ENCODE peak calls at places on chromosomes 6 and 20, in five cellular contexts. C is K562, P is A549, L is SK-N-SH, Z is GM12878. I is an unnamed sample.

GRCh38 chr20:10863337-10864060 is 189.7 kb upstream of the JAG1 start:
- DNase-seq in C (no peak), P (no peak), L (no peak), Z (no peak), I (no peak)

GRCh38 chr20:64077094-64077493 is 2.2 kb downstream of the RGS19 start:
- DNase-seq in C (no peak), P (no peak), L (no peak), Z (no peak), I (peak)

GRCh38 chr6:24721461-24722215 is 2.7 kb upstream of the C6orf62 start:
- DNase-seq in C (no peak), P (peak), L (no peak), Z (no peak), I (no peak)

GRCh38 chr6:24666097-24666615 is 543 bp downstream of the TDP2 start:
- DNase-seq in C (peak), P (no peak), L (peak), Z (no peak), I (no peak)

GRCh38 chr6:24228681-24229255 is 102.8 kb downstream of the NRSN1 start:
- DNase-seq in C (no peak), P (no peak), L (no peak), Z (no peak), I (no peak)

GRCh38 chr20:26167499-26167898 is 470.8 kb upstream of the ZNF337 start:
- DNase-seq in C (no peak), P (no peak), L (no peak), Z (no peak), I (no peak)

GRCh38 chr6:55014321-55015088 is 159.8 kb upstream of the HCRTR2 start:
- DNase-seq in C (no peak), P (no peak), L (no peak), Z (no peak), I (no peak)

GRCh38 chr6:107448776-107449175 is 10.6 kb downstream of the PDSS2 start:
- DNase-seq in C (no peak), P (no peak), L (no peak), Z (no peak), I (no peak)

GRCh38 chr20:19211252-19211651 is 1.2 kb upstream of the SLC24A3 start:
- DNase-seq in C (no peak), P (no peak), L (no peak), Z (no peak), I (no peak)

GRCh38 chr6:91376686-91377085 is 789.8 kb upstream of the MAP3K7 start:
- DNase-seq in C (no peak), P (no peak), L (no peak), Z (no peak), I (no peak)

GRCh38 chr20:32672982-32673727 is 586 bp downstream of the C20orf203 start:
- DNase-seq in C (peak), P (no peak), L (no peak), Z (no peak), I (peak)

GRCh38 chr6:125942677-125943527 is 13.7 kb upstream of the HINT3 start:
- DNase-seq in C (no peak), P (no peak), L (no peak), Z (no peak), I (no peak)

GRCh38 chr6:4381379-4381778 is 246.0 kb upstream of the ECI2 start:
- DNase-seq in C (no peak), P (no peak), L (no peak), Z (no peak), I (no peak)
- TF ChIP-seq REST in C (no peak), P (no peak), L (no peak), Z (no peak), I (no peak)

GRCh38 chr6:29016559-29017427 is 11.7 kb upstream of the ZNF311 start:
- DNase-seq in C (peak), P (peak), L (peak), Z (peak), I (peak)

GRCh38 chr6:29019629-29020028 is 14.5 kb upstream of the ZNF311 start:
- DNase-seq in C (no peak), P (no peak), L (no peak), Z (no peak), I (no peak)

GRCh38 chr6:29021434-29021833 is 16.3 kb upstream of the ZNF311 start:
- DNase-seq in C (no peak), P (no peak), L (no peak), Z (no peak), I (no peak)

GRCh38 chr6:29014729-29015608 is 9.9 kb upstream of the ZNF311 start:
- DNase-seq in C (no peak), P (no peak), L (no peak), Z (no peak), I (no peak)

DNA sequence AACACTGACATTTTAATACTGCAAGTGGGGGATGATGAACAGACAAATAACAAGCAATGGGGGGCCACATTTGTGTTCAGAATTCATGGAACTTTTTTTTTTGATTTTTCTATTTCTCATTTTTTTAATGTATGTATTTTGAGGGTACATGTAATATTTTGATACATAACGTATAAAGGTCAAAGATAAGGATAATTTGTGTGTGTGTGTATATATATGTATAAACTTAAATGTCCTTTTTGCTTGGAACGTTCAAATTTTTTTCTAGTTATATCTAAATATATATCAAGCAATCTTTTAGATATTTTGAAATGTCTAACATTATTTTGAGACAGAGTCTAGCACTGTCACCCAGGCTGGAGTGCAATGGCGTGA is 12.3 kb upstream of the ZNF311 start:
- DNase-seq in C (no peak), P (no peak), L (no peak), Z (no peak), I (no peak)
- TF ChIP-seq CTCF in C (no peak), P (no peak), L (no peak), Z (no peak), I (no peak)

GRCh38 chr20:58751956-58752355 is 59.4 kb downstream of the NPEPL1 start:
- DNase-seq in C (no peak), P (no peak), L (no peak), Z (no peak), I (no peak)
- TF ChIP-seq REST in C (no peak), P (no peak), L (no peak), Z (no peak), I (no peak)

GRCh38 chr6:165861226-165861625 is 198.2 kb upstream of the PDE10A start:
- DNase-seq in C (no peak), P (no peak), L (no peak), Z (no peak), I (no peak)

GRCh38 chr6:165854863-165855593 is 192.0 kb upstream of the PDE10A start:
- DNase-seq in C (no peak), P (no peak), L (no peak), Z (no peak), I (no peak)

GRCh38 chr6:165854061-165854862 is 191.2 kb upstream of the PDE10A start:
- DNase-seq in C (no peak), P (no peak), L (no peak), Z (no peak), I (no peak)

GRCh38 chr6:165855856-165856255 is 192.8 kb upstream of the PDE10A start:
- DNase-seq in C (no peak), P (no peak), L (no peak), Z (no peak), I (no peak)

DNA sequence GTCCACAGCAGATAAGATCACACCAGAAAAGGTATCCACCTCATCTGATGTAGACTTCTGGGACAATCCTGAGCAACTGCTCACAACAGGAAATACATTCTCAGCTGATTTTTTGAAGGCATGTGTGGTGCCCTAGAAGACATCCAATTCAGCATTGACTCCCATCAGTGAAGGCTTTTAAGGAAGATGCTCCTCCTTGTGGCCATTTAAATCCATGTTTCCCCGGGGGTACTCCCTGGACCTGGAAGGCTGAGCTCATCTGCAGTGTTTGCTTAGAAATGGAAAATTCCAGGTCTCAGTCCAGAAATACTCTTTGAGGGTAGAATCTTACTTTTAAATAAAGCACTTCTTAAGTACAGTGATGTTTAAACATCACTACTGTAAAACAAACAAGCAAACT is 195.5 kb upstream of the PDE10A start:
- DNase-seq in C (no peak), P (peak), L (no peak), Z (no peak), I (no peak)
- TF ChIP-seq CTCF in C (peak), P (peak), L (no peak), Z (no peak), I (no peak)

DNA sequence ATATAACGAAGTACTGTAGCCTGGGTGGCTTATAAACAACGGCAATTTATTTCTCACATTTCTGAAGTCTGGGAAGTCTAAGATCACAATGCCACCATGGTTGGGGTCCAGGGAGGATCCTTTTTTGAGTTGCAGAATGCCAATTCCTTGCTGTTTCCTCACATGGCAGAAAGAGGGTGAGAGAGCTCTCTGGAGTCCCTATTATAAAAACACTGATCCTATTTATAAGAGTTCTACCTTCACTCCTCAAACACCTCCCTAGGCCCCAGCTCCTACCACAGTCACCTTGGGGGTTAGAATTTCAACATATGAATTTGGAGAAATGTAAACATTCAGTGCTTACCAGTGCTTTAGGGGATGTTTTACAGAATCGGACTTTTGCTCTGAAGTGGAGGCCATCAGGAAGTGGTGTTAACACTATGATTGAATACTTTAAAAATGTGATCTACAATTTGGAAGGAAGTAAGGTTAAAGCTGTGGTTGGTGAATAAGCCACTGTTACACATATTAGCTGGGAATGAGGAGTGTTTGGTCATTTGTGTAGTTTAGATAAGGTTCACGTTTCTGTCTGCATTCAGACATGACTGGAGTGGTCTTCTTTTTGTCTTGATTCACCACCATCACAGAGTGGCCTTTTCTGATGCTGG is 79.9 kb upstream of the SPTLC3 start:
- DNase-seq in C (no peak), P (no peak), L (no peak), Z (no peak), I (no peak)
- TF ChIP-seq REST in C (no peak), P (no peak), L (no peak), Z (no peak), I (no peak)

DNA sequence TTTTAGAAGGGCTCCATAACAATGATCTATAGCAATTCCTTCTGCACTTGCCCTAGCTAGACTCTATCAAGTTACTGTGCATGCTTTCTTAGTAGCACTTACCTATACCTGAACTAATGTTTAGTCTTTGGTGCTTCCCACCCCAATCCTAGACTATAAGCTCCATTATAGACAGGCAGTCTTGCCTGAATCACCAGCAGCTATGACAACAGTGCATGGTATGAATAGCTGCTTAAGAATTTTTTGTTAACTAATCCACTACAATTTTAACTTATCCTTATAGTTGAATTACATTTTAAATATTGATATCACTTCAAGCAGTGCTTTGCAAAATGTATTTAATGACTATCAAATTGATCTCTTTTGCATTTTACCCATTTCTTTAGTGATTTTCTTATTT is 164.3 kb downstream of the RPS12 start:
- DNase-seq in C (no peak), P (no peak), L (no peak), Z (no peak), I (no peak)
- TF ChIP-seq CTCF in C (no peak), P (no peak), L (no peak), Z (no peak), I (no peak)

DNA sequence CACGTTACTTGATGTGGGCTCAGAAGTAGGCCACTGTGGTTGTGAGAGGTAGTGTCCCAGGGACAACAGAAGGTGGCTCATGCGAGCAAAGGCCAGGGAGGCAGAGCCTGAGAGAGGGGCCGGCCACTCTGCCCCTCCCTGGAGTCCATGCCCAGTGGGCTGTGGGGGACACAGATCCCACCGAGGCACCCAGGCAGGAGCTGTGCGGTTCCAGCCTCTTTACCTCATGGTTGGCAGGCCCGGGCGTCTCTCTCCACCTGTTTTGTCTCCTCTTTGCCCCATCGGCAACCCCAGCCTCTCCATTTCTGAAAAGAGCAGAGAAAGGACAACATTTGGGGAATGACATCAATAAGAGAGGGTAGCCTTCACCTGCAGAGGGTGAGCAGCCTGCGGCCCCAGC is 207.4 kb upstream of the CST7 start:
- DNase-seq in C (no peak), P (no peak), L (no peak), Z (no peak), I (no peak)
- TF ChIP-seq REST in C (no peak), P (no peak), L (no peak), Z (no peak), I (no peak)

GRCh38 chr20:23361108-23361650 is 803 bp upstream of the GZF1 start:
- DNase-seq in C (no peak), P (peak), L (no peak), Z (no peak), I (no peak)

GRCh38 chr20:23358923-23359572 is 2.9 kb upstream of the GZF1 start:
- DNase-seq in C (no peak), P (no peak), L (no peak), Z (no peak), I (no peak)

GRCh38 chr20:23362392-23363256 is 642 bp downstream of the GZF1 start:
- DNase-seq in C (peak), P (no peak), L (no peak), Z (no peak), I (peak)

GRCh38 chr20:23363257-23363649 is 1.3 kb downstream of the GZF1 start:
- DNase-seq in C (no peak), P (no peak), L (no peak), Z (no peak), I (no peak)

GRCh38 chr20:23361651-23362391 is at the start of gene GZF1:
- DNase-seq in C (peak), P (peak), L (peak), Z (peak), I (peak)
- TF ChIP-seq CTCF in C (peak), P (no peak), L (no peak), Z (no peak), I (no peak)

DNA sequence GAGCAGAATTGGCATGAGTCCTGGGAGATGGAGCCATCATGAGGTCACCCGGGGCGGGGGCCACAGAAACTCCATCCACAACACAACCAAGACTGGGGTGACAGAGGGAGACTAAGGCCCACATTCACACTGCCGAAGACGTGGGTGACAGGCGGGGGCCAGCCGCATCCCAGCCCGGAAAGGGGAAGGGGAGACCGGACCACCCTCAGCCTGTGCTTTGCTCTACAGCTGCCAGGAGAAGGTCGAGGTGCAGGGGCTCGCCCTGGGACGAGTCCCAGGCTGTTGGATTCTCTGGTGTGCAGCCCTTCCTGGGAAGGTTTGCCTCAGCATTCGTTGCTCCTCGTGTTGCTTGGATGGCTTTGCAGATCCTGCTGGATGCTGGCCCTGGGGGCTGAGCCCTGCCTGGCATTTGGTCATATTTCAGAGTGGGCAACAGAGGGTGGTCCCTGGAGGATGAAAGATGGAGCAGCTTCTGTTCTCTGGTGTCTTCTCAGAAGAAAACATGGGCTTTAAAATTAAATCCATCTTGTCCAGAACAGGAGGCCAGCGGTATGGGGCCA is 328.9 kb downstream of the TAF4 start:
- DNase-seq in C (no peak), P (no peak), L (no peak), Z (no peak), I (no peak)
- TF ChIP-seq REST in C (no peak), P (no peak), L (no peak), Z (no peak), I (no peak)